ENCODE peak calls at places on chromosomes 1 and 21, in eight cellular contexts. F is left ventricle myocardium inferior, K is IMR-90, M is heart left ventricle, O is GM12878, C is OCI-LY7, D is heart right ventricle, U is thoracic aorta. H is an unnamed sample.

GRCh38 chr1:110616587-110616986 is 10.4 kb upstream of the KCNA2 start:
- DNase-seq in F (no peak), K (peak; percentile 10), M (no peak), O (no peak), C (no peak), D (no peak), U (no peak), H (no peak)

GRCh38 chr21:27580276-27580675 is 613.4 kb upstream of the ADAMTS5 start:
- DNase-seq in F (no peak), K (peak; percentile 66), M (no peak), O (no peak), C (no peak), D (no peak), U (no peak), H (no peak)

GRCh38 chr1:240946926-240947325 is 335.0 kb upstream of the GREM2 start:
- DNase-seq in F (no peak), K (peak; percentile 54), M (no peak), O (no peak), C (peak; percentile 63), D (no peak), U (no peak), H (no peak)

GRCh38 chr1:193971595-193971994 is 785.2 kb upstream of the B3GALT2 start:
- DNase-seq in F (no peak), K (peak; percentile 61), M (no peak), O (no peak), C (no peak), D (no peak), U (no peak), H (no peak)

GRCh38 chr1:39692152-39693064 is 1.2 kb upstream of the HPCAL4 start:
- DNase-seq in F (no peak), K (no peak), M (no peak), O (no peak), C (no peak), D (no peak), U (no peak), H (no peak)

GRCh38 chr21:43832158-43832550 is 32.9 kb upstream of the AGPAT3 start:
- DNase-seq in F (no peak), K (no peak), M (peak; percentile 25), O (no peak), C (no peak), D (no peak), U (no peak), H (no peak)

GRCh38 chr1:16367258-16367967 is 371 bp downstream of the SZRD1 start:
- DNase-seq in F (peak; percentile 82), K (peak; percentile 85), M (peak; percentile 90), O (peak; percentile 94), C (peak; percentile 83), D (peak; percentile 89), U (peak; percentile 72), H (peak; percentile 85)

GRCh38 chr1:119987112-119987511 is 82.3 kb downstream of the NOTCH2 start:
- DNase-seq in F (no peak), K (peak; percentile 97), M (no peak), O (no peak), C (no peak), D (no peak), U (no peak), H (no peak)

GRCh38 chr1:153567621-153568366 is 2.1 kb upstream of the S100A2 start:
- DNase-seq in F (no peak), K (peak; percentile 71), M (no peak), O (no peak), C (no peak), D (no peak), U (no peak), H (peak; percentile 64)

GRCh38 chr1:230730979-230731378 is 16.2 kb upstream of the CAPN9 start:
- DNase-seq in F (no peak), K (no peak), M (no peak), O (no peak), C (no peak), D (peak; percentile 44), U (no peak), H (no peak)

GRCh38 chr21:34008618-34009017 is 64.8 kb upstream of the MRPS6 start:
- DNase-seq in F (no peak), K (no peak), M (no peak), O (no peak), C (no peak), D (no peak), U (no peak), H (no peak)

GRCh38 chr1:92168657-92169056 is 49.1 kb upstream of the C1orf146 start:
- DNase-seq in F (no peak), K (peak; percentile 74), M (no peak), O (no peak), C (no peak), D (no peak), U (no peak), H (no peak)

GRCh38 chr1:23522244-23523013 is 8.6 kb downstream of the E2F2 start:
- DNase-seq in F (no peak), K (peak; percentile 16), M (no peak), O (no peak), C (no peak), D (no peak), U (no peak), H (no peak)

GRCh38 chr1:110513511-110513910 is 5.5 kb downstream of the KCNA10 start:
- DNase-seq in F (no peak), K (no peak), M (no peak), O (no peak), C (no peak), D (no peak), U (no peak), H (no peak)

DNA sequence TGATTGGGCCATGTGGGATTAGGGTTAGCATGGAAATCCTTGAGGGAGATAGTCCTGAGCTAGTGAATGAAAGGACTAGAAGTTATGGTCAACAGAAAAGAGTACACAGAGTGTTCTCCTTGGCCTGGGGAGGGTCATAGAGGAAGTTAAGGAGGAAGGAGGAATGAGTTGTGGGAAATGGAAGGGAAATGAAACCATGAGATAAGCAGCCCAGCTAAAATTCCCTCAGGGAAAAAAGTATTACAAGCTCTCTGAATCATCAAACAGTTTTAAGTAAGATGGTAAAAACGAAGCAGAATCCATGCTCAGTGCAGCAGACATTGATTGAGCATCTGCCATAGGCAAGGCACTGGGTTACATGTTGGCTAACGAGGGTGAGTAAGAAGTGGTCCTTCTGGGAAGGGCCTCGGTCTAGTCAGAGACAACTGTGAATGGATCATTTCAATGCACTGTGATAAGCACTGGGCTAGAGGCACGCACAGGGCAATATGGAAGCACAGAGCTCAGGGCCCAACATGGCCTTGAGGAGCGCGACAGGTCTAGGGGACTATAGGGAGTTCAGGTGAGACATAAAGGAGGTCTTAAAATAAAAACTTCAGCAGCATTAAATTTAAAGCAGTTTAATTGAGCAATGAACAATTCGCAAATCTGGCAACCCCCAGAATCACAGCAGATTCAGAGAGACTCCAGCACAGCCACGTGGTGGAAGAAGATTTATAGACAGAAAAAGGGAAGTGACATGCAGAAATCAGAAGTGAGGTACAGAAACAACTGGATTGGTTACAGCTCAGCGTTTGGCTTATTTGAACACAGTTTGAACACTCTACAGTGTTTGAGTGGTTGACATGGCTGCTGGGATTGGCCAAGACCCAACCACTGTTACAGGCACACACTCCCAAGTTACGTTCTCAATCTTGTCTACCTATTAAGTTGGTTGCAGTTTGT is 219.5 kb downstream of the HLX start:
- DNase-seq in F (no peak), K (peak; percentile 15), M (no peak), O (no peak), C (no peak), D (no peak), U (no peak), H (no peak)
- TF ChIP-seq CTCF in F (no peak), K (no peak), M (no peak), O (no peak), C (no peak), D (no peak), U (no peak), H (no peak)

DNA sequence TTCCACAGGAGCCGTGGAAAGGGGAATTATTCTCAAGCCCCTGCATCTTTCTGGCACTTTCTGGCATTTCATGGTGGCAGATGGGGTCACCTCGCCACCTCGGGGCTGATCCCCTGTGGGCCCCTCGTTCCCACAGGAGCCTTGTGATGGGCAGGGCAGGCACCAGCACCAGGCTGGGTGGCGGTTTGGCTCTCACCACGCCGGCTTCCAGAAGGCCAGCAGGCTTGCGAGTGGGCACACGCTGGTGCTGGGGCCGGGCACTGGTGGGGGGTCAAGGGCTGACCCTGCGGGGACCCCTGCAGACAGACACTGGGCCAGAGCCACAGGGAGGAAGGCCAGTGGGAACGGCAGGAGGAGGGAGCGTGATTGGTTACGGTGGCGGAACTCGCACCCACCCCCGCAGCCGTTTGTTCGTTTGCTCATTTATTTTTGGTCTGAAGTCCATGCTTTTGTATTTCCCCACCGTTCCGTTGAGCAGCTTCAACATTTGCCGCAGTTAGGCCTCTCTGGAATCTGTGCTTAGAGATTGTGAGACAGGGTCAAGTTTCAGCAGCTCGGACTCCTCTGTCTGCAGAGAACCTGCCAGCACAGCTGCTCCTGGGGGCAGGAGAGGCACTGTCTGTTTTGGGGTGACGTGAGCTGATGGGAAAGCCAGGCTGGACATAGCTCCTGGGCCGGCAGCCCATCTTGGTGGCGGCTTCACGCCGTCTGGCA is 5.3 kb downstream of the COL18A1 start:
- DNase-seq in F (peak; percentile 33), K (no peak), M (peak; percentile 55), O (no peak), C (no peak), D (no peak), U (no peak), H (no peak)
- H3K27ac ChIP-seq in F (peak overlapping the region; percentile 96), K (no peak overlapping the region), M (peak overlapping the region; percentile 76), O (no peak overlapping the region), C (no peak overlapping the region), D (peak overlapping the region; percentile 95), U (peak overlapping the region; percentile 73), H (peak overlapping the region; percentile 72)

GRCh38 chr1:227725036-227725435 is 10.1 kb downstream of the JMJD4 start:
- DNase-seq in F (no peak), K (no peak), M (no peak), O (no peak), C (no peak), D (no peak), U (no peak), H (no peak)

GRCh38 chr1:227726924-227727599 is 8.0 kb downstream of the JMJD4 start:
- DNase-seq in F (no peak), K (no peak), M (no peak), O (peak; percentile 30), C (no peak), D (no peak), U (no peak), H (no peak)

GRCh38 chr1:227718932-227719331 is 16.2 kb downstream of the JMJD4 start:
- DNase-seq in F (no peak), K (no peak), M (no peak), O (no peak), C (no peak), D (no peak), U (no peak), H (no peak)

GRCh38 chr1:227726318-227726717 is 8.8 kb downstream of the JMJD4 start:
- DNase-seq in F (no peak), K (no peak), M (no peak), O (no peak), C (no peak), D (no peak), U (no peak), H (no peak)

DNA sequence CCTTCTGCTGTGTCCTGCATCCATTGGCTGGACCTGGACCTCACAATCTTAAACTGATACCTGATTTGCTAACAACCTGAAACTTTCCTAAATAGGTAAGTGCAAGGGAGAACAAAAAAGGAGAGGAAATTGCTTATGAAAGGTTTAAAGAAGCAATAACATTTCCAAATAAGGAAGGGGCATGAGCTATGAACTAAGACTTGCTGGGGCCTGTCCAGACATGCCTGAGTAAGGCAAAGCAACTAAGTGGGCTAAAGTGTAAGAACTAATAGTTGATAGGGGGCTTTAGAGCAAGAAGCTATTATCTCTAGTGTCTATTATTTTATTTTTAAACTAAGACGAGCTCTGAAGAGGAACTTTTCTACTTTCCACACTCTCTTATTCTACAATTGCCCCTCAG is 11.6 kb downstream of the JMJD4 start:
- DNase-seq in F (no peak), K (peak; percentile 19), M (no peak), O (no peak), C (no peak), D (no peak), U (no peak), H (no peak)
- H3K9me3 ChIP-seq in F (peaks cover 48% of the 10 kb centered on the region), K (peaks cover 17% of the 10 kb centered on the region), M (peaks cover 32% of the 10 kb centered on the region), O (peaks cover 14% of the 10 kb centered on the region), C (no peaks in the 10 kb centered on the region), D (peaks cover 50% of the 10 kb centered on the region), U (peaks cover 26% of the 10 kb centered on the region), H (no peaks in the 10 kb centered on the region)

GRCh38 chr1:35112668-35113067 is 33.5 kb downstream of the ZMYM1 start:
- DNase-seq in F (no peak), K (peak; percentile 5), M (no peak), O (no peak), C (peak; percentile 6), D (no peak), U (no peak), H (no peak)
- TF ChIP-seq CTCF in F (no peak), K (peak; percentile 17), M (no peak), O (no peak), C (peak; percentile 69), D (no peak), U (no peak), H (no peak)